ENCODE peak calls at places on chromosomes 4 and X, in ten cellular contexts. E, M, O, F, J, I, K, U, V and P are unnamed samples.

GRCh38 chrX:119573840-119574393 is 446 bp upstream of the UBE2A start:
- DNase-seq in K (no peak), J (no peak), F (no peak), O (no peak), U (no peak), M (no peak), I (peak; percentile 64), E (no peak), V (no peak), P (peak; percentile 3)

GRCh38 chr4:25633541-25633940 is 22.1 kb upstream of the SLC34A2 start:
- DNase-seq in J (no peak), V (no peak), K (no peak), F (no peak), E (no peak), I (no peak), O (no peak), U (no peak), M (no peak), P (no peak)

GRCh38 chr4:11218692-11219091 is 210.0 kb downstream of the HS3ST1 start:
- DNase-seq in I (peak; percentile 6), M (no peak), J (no peak), V (no peak), F (no peak), K (no peak), E (no peak), O (no peak), U (no peak), P (no peak)

GRCh38 chr4:6885953-6886557 is 23.6 kb upstream of the TBC1D14 start:
- DNase-seq in O (no peak), V (peak; percentile 47), E (no peak), F (peak; percentile 36), K (peak; percentile 56), I (peak; percentile 71), M (peak; percentile 70), U (no peak), J (no peak), P (no peak)

GRCh38 chrX:34487364-34487763 is 169.7 kb downstream of the TMEM47 start:
- DNase-seq in I (no peak), J (no peak), K (no peak), M (no peak), F (no peak), E (no peak), O (no peak), V (no peak), U (no peak), P (no peak)

GRCh38 chrX:123968383-123969050 is 7.0 kb downstream of the STAG2 start:
- DNase-seq in F (no peak), K (no peak), V (no peak), O (no peak), U (no peak), M (no peak), J (no peak), I (no peak), E (no peak), P (no peak)

GRCh38 chrX:10014462-10015373 is 47.6 kb downstream of the CLDN34 start:
- DNase-seq in K (peak; percentile 71), V (peak; percentile 81), M (no peak), E (peak; percentile 74), O (peak; percentile 92), J (peak; percentile 77), U (peak; percentile 45), I (peak; percentile 91), F (peak; percentile 83), P (peak; percentile 67)

GRCh38 chr4:181569553-181569952 is 673.6 kb upstream of the TENM3 start:
- DNase-seq in V (no peak), K (no peak), E (no peak), F (no peak), U (peak; percentile 10), I (peak; percentile 75), O (no peak), J (no peak), M (no peak), P (peak; percentile 26)

GRCh38 chr4:1316537-1317168 is 27.0 kb downstream of the MAEA start:
- DNase-seq in O (no peak), J (no peak), I (no peak), M (no peak), E (no peak), F (no peak), V (no peak), U (no peak), K (no peak), P (no peak)

GRCh38 chr4:5751918-5752802 is 41.2 kb downstream of the EVC start:
- DNase-seq in V (no peak), O (no peak), K (no peak), E (no peak), J (no peak), F (no peak), I (peak; percentile 51), M (no peak), U (peak; percentile 96), P (no peak)

GRCh38 chrX:75158054-75158453 is 2.0 kb upstream of the ABCB7 start:
- DNase-seq in U (no peak), J (no peak), I (no peak), O (no peak), E (no peak), K (no peak), V (no peak), M (no peak), F (no peak), P (no peak)